ENCODE peak calls at places on chromosomes 12 and 14, in eight cellular contexts. A is GM12878; W is tibial nerve; J is stimulated activated CD4-positive, alpha-beta T cell treated with anti-CD3 and anti-CD28 coated beads, Interleukin-4, amount 100 ng/mL, for 4 hours; D is head of caudate nucleus; H is amniotic stem cell; U is kidney glomerular epithelial cell; V is activated naive CD4-positive, alpha-beta T cell. R is an unnamed sample.

GRCh38 chr14:102479107-102479506 is 30.5 kb downstream of the ANKRD9 start:
- DNase-seq in J (no peak), V (no peak), D (no peak), H (no peak), W (no peak), U (no peak), A (no peak), R (no peak)

GRCh38 chr14:58665773-58666500 is 28.2 kb downstream of the DACT1 start:
- DNase-seq in U (no peak), V (no peak), H (no peak), D (no peak), A (no peak), W (no peak), J (no peak), R (no peak)

GRCh38 chr12:52837341-52837741 is 3.2 kb upstream of the KRT79 start:
- DNase-seq in A (no peak), U (peak; percentile 66), W (no peak), D (no peak), V (no peak), J (no peak), H (peak; percentile 15), R (no peak)

GRCh38 chr14:36070056-36071043 is 106.2 kb downstream of the PTCSC3 start:
- DNase-seq in V (peak; percentile 1), D (peak; percentile 76), W (peak; percentile 21), H (peak; percentile 21), J (no peak), U (peak; percentile 30), A (no peak), R (peak; percentile 35)

GRCh38 chr14:74065746-74066575 is 18.3 kb downstream of the ALDH6A1 start:
- DNase-seq in W (no peak), H (no peak), A (no peak), U (no peak), V (no peak), J (no peak), D (no peak), R (no peak)

GRCh38 chr14:60956632-60957031 is 24.2 kb downstream of the TRMT5 start:
- DNase-seq in V (no peak), J (no peak), W (no peak), U (no peak), D (no peak), H (no peak), A (no peak), R (no peak)

GRCh38 chr12:52127683-52128450 is 48.4 kb downstream of the SMIM41 start:
- DNase-seq in U (no peak), D (no peak), V (no peak), W (no peak), J (no peak), A (no peak), H (no peak), R (no peak)

GRCh38 chr12:31973818-31974217 is 14.6 kb downstream of the RESF1 start:
- DNase-seq in U (no peak), W (no peak), A (no peak), J (no peak), V (no peak), H (no peak), D (no peak), R (no peak)

GRCh38 chr12:80129895-80130535 is 30.7 kb downstream of the OTOGL start:
- DNase-seq in V (no peak), W (no peak), A (no peak), U (no peak), H (no peak), D (no peak), J (no peak), R (no peak)

GRCh38 chr14:37340353-37340752 is 142.6 kb downstream of the MIPOL1 start:
- DNase-seq in D (no peak), V (no peak), A (no peak), J (no peak), U (no peak), H (no peak), W (no peak), R (no peak)

GRCh38 chr12:7374423-7375144 is 69.4 kb downstream of the CD163L1 start:
- DNase-seq in J (no peak), A (no peak), H (no peak), W (peak; percentile 15), V (no peak), U (no peak), D (peak; percentile 9), R (peak; percentile 6)

GRCh38 chr14:67620217-67620789 is 583 bp downstream of the ARG2 start:
- DNase-seq in V (no peak), A (no peak), U (no peak), J (no peak), W (no peak), H (no peak), D (peak; percentile 41), R (no peak)

GRCh38 chr12:26987634-26988424 is 26.4 kb downstream of the TM7SF3 start:
- DNase-seq in H (no peak), J (no peak), V (no peak), D (no peak), A (no peak), U (no peak), W (no peak), R (no peak)

GRCh38 chr14:89477391-89477790 is 60.4 kb upstream of the FOXN3 start:
- DNase-seq in J (no peak), D (peak; percentile 48), V (no peak), H (no peak), A (no peak), U (no peak), W (no peak), R (no peak)

GRCh38 chr12:11601647-11602046 is 47.8 kb upstream of the ETV6 start:
- DNase-seq in V (no peak), U (no peak), A (no peak), D (no peak), J (no peak), W (no peak), H (no peak), R (no peak)

GRCh38 chr12:106527356-106527755 is 55.4 kb upstream of the RFX4 start:
- DNase-seq in A (no peak), W (no peak), U (no peak), H (no peak), V (no peak), D (no peak), J (no peak), R (no peak)

GRCh38 chr14:71248204-71248603 is 340.9 kb downstream of the PCNX1 start:
- DNase-seq in V (no peak), A (no peak), H (no peak), U (no peak), J (no peak), W (no peak), D (no peak), R (no peak)

GRCh38 chr12:53147181-53147580 is 33.3 kb upstream of the ZNF740 start:
- DNase-seq in W (no peak), V (no peak), H (no peak), A (no peak), U (no peak), D (no peak), J (no peak), R (no peak)

GRCh38 chr12:49703647-49704137 is 3.5 kb downstream of the FMNL3 start:
- DNase-seq in U (no peak), J (peak; percentile 63), V (no peak), W (no peak), H (no peak), A (peak; percentile 71), D (no peak), R (no peak)

GRCh38 chr12:84484796-84485195 is 427.8 kb downstream of the SLC6A15 start:
- DNase-seq in D (no peak), A (no peak), H (no peak), V (no peak), W (no peak), J (no peak), U (no peak), R (no peak)

GRCh38 chr14:42428996-42429395 is 822.3 kb downstream of the LRFN5 start:
- DNase-seq in H (no peak), J (no peak), W (no peak), D (no peak), A (peak; percentile 59), U (peak; percentile 16), V (no peak), R (no peak)

GRCh38 chr12:97941686-97942354 is 479.2 kb downstream of the RMST start:
- DNase-seq in J (no peak), V (no peak), W (no peak), A (no peak), D (no peak), U (no peak), H (no peak), R (no peak)

GRCh38 chr14:99395904-99396530 is 84.6 kb downstream of the SETD3 start:
- DNase-seq in U (peak; percentile 71), D (peak; percentile 47), A (no peak), V (no peak), H (no peak), W (no peak), J (peak; percentile 16), R (no peak)

GRCh38 chr14:99910337-99911268 is 117.4 kb downstream of the EML1 start:
- DNase-seq in H (peak; percentile 63), V (no peak), D (no peak), A (no peak), W (no peak), U (peak; percentile 60), J (no peak), R (no peak)

GRCh38 chr14:68466491-68466977 is 326.3 kb downstream of the ZFP36L1 start:
- DNase-seq in U (peak; percentile 67), A (no peak), H (peak; percentile 45), D (no peak), W (no peak), V (no peak), J (no peak), R (no peak)

GRCh38 chr12:110001596-110001995 is 2.4 kb downstream of the ANKRD13A start:
- DNase-seq in V (no peak), A (no peak), D (no peak), J (no peak), W (no peak), U (peak; percentile 48), H (no peak), R (no peak)

GRCh38 chr14:81386379-81386778 is 13.7 kb downstream of the STON2 start:
- DNase-seq in J (no peak), H (no peak), U (no peak), D (no peak), V (no peak), W (no peak), A (no peak), R (no peak)

GRCh38 chr12:57366315-57366714 is 64.5 kb downstream of the R3HDM2 start:
- DNase-seq in H (no peak), J (no peak), V (no peak), W (no peak), D (no peak), A (no peak), U (no peak), R (no peak)

GRCh38 chr12:105385141-105385540 is 54.6 kb downstream of the C12orf75 start:
- DNase-seq in D (no peak), W (no peak), A (no peak), V (no peak), J (no peak), U (no peak), H (no peak), R (no peak)

GRCh38 chr12:69388371-69388770 is 28.8 kb downstream of the YEATS4 start:
- DNase-seq in V (no peak), U (peak; percentile 41), H (peak; percentile 20), W (no peak), J (no peak), D (no peak), A (no peak), R (peak; percentile 20)